ENCODE peak calls at places on chromosomes 16 and 17, in seven cellular contexts. O is HEK293T, J is nucleus accumbens, K is HS-27A, W is left ventricle myocardium inferior, B is SK-N-SH, A is WERI-Rb-1. E is an unnamed sample.

GRCh38 chr17:1462164-1463112 is 6.4 kb upstream of the CRK start:
- DNase-seq in O (no peak), J (no peak), K (no peak), W (no peak), B (no peak), A (peak), E (no peak)

GRCh38 chr16:72740346-72740745 is 307.6 kb downstream of the ZFHX3 start:
- DNase-seq in O (no peak), J (no peak), K (no peak), W (no peak), B (no peak), A (no peak), E (no peak)

GRCh38 chr16:89357055-89357454 is 133.3 kb downstream of the ANKRD11 start:
- DNase-seq in O (no peak), J (no peak), K (no peak), W (no peak), B (no peak), A (peak), E (no peak)

GRCh38 chr17:73187203-73187769 is 5.6 kb upstream of the COG1 start:
- DNase-seq in O (no peak), J (no peak), K (no peak), W (no peak), B (no peak), A (no peak), E (no peak)

GRCh38 chr17:18258356-18259038 is at the start of gene FLII:
- DNase-seq in O (peak), J (peak), K (peak), W (peak), B (peak), A (peak), E (peak)

GRCh38 chr17:50027639-50028206 is 28.2 kb upstream of the ITGA3 start:
- DNase-seq in O (no peak), J (no peak), K (peak), W (peak), B (peak), A (no peak), E (peak)

GRCh38 chr16:81467815-81468214 is 23.2 kb downstream of the CMIP start:
- DNase-seq in O (no peak), J (no peak), K (no peak), W (no peak), B (no peak), A (no peak), E (no peak)

GRCh38 chr17:78263063-78263735 is 31.8 kb downstream of the TMEM235 start:
- DNase-seq in O (no peak), J (no peak), K (no peak), W (peak), B (peak), A (peak), E (no peak)

GRCh38 chr16:50909831-50910697 is 168.2 kb downstream of the CYLD start:
- DNase-seq in O (no peak), J (no peak), K (no peak), W (no peak), B (no peak), A (no peak), E (no peak)

GRCh38 chr16:11149011-11149616 is 106.9 kb downstream of the SOCS1 start:
- DNase-seq in O (no peak), J (no peak), K (no peak), W (no peak), B (no peak), A (no peak), E (no peak)

GRCh38 chr17:32783602-32784001 is 93.3 kb downstream of the MYO1D start:
- DNase-seq in O (peak), J (no peak), K (no peak), W (no peak), B (peak), A (no peak), E (no peak)

GRCh38 chr17:42023524-42024349 is 3.8 kb downstream of the NKIRAS2 start:
- DNase-seq in O (no peak), J (no peak), K (no peak), W (peak), B (no peak), A (no peak), E (no peak)

GRCh38 chr16:54407596-54407995 is 121.0 kb upstream of the IRX3 start:
- DNase-seq in O (no peak), J (no peak), K (no peak), W (no peak), B (no peak), A (no peak), E (no peak)

GRCh38 chr17:18247613-18248001 is 10.9 kb downstream of the FLII start:
- DNase-seq in O (no peak), J (no peak), K (no peak), W (peak), B (no peak), A (no peak), E (no peak)

GRCh38 chr16:1917665-1918111 is 527 bp downstream of the HS3ST6 start:
- DNase-seq in O (no peak), J (no peak), K (no peak), W (no peak), B (no peak), A (no peak), E (no peak)

GRCh38 chr16:4847774-4848587 is 700 bp downstream of the UBN1 start:
- DNase-seq in O (peak), J (no peak), K (no peak), W (peak), B (peak), A (no peak), E (peak)

GRCh38 chr17:34163681-34164080 is 91.4 kb upstream of the CCL2 start:
- DNase-seq in O (peak), J (no peak), K (no peak), W (no peak), B (peak), A (peak), E (peak)

GRCh38 chr17:72833113-72833512 is 259.4 kb downstream of the SLC39A11 start:
- DNase-seq in O (no peak), J (no peak), K (no peak), W (no peak), B (no peak), A (no peak), E (no peak)

GRCh38 chr17:50426814-50427787 is 1.1 kb downstream of the ACSF2 start:
- DNase-seq in O (peak), J (no peak), K (no peak), W (peak), B (peak), A (peak), E (peak)